ENCODE peak calls at places on chromosome 16, in six cellular contexts. S, Z, M, I, H and R are unnamed samples.

GRCh38 chr16:1530883-1531637 is 2.4 kb upstream of the TMEM204 start:
- DNase-seq in Z (no peak), H (no peak), I (no peak), S (peak), M (no peak), R (no peak)

GRCh38 chr16:14186007-14186953 is 115.2 kb downstream of the MRTFB start:
- DNase-seq in Z (no peak), S (no peak), H (no peak), M (no peak), I (peak), R (no peak)

GRCh38 chr16:75761111-75761510 is 34.8 kb upstream of the CPHXL start:
- DNase-seq in Z (no peak), I (peak), S (no peak), H (no peak), M (no peak), R (peak)

GRCh38 chr16:3671424-3671823 is 16.9 kb downstream of the DNASE1 start:
- DNase-seq in Z (no peak), M (no peak), H (no peak), I (no peak), S (no peak), R (no peak)

GRCh38 chr16:1326380-1326779 is 7.1 kb upstream of the BAIAP3 start:
- DNase-seq in Z (no peak), M (no peak), H (no peak), S (no peak), I (peak), R (no peak)

GRCh38 chr16:89890200-89890599 is 16.8 kb downstream of the TCF25 start:
- DNase-seq in I (no peak), H (no peak), Z (no peak), S (no peak), M (no peak), R (no peak)

GRCh38 chr16:16067127-16067526 is 117.7 kb downstream of the ABCC1 start:
- DNase-seq in I (no peak), Z (no peak), S (no peak), M (no peak), H (peak), R (no peak)

GRCh38 chr16:279531-279930 is 860 bp upstream of the ARHGDIG start:
- DNase-seq in Z (no peak), M (no peak), H (no peak), S (no peak), I (no peak), R (no peak)

GRCh38 chr16:29816694-29817441 is 916 bp downstream of the PAGR1 start:
- DNase-seq in M (peak), S (peak), H (peak), Z (peak), I (peak), R (peak)

GRCh38 chr16:1643521-1643920 is 31.4 kb downstream of the CRAMP1 start:
- DNase-seq in Z (no peak), S (no peak), H (no peak), M (no peak), I (no peak), R (no peak)

GRCh38 chr16:87842209-87842869 is 27.0 kb downstream of the SLC7A5 start:
- DNase-seq in S (no peak), H (no peak), M (no peak), I (no peak), Z (no peak), R (no peak)

GRCh38 chr16:87840462-87840978 is 28.8 kb downstream of the SLC7A5 start:
- DNase-seq in H (no peak), I (no peak), S (no peak), Z (no peak), M (no peak), R (no peak)

GRCh38 chr16:87839542-87840461 is 29.5 kb downstream of the SLC7A5 start:
- DNase-seq in M (no peak), I (no peak), S (no peak), Z (no peak), H (no peak), R (no peak)

GRCh38 chr16:87843678-87844373 is 25.5 kb downstream of the SLC7A5 start:
- DNase-seq in M (no peak), I (no peak), Z (no peak), S (no peak), H (no peak), R (no peak)

GRCh38 chr16:87841608-87842208 is 27.6 kb downstream of the SLC7A5 start:
- DNase-seq in I (no peak), H (no peak), S (no peak), Z (no peak), M (no peak), R (no peak)
- TF ChIP-seq CTCF in I (no peak), H (no peak), S (no peak), Z (no peak), M (no peak), R (no peak)

DNA sequence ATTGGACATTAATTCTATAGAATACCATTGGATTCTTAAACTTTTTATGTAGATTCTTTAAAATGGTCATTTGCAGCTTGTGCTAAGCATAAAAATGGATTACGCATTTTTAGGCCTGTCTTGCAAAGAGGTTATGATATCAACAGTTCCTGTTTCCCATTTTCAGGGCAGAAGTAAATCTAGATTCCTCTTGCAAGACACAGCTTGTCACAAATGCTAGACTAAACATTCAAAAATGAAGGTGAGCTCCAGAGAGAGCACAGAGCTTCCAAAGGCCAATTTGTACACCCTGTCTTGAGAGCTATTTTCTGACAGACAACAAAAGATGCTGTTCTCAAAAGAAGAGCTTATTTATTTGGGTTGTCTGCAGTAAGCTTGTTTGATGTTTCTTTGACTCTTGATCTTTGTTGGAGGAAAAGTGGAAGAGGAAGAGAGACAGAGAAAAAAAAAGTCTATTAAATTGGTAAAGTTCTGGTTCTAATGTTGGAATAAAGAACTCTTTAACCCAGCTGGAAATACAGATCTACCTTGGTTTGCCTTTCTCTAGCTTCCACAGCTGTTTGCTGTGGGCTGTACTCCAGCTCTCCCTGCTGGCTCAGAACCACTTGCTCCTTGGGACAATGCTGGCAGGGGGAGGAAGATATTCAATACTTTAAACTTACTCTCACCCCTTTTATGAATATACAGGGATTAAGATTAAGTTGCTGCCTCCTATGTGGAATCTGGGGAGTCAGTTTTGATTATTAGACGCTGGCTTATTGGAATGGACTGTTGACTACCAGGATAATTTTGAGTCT is 651.8 kb downstream of the CDH11 start:
- DNase-seq in H (peak), M (no peak), S (no peak), I (no peak), Z (no peak), R (no peak)
- TF ChIP-seq CTCF in H (no peak), M (no peak), S (no peak), I (no peak), Z (no peak), R (no peak)

GRCh38 chr16:84144301-84144858 is 597 bp downstream of the HSDL1 start:
- DNase-seq in I (peak), Z (no peak), H (peak), S (no peak), M (peak), R (peak)
- TF ChIP-seq CTCF in I (no peak), Z (no peak), H (no peak), S (no peak), M (no peak), R (no peak)

GRCh38 chr16:88005148-88005547 is 53.9 kb downstream of the BANP start:
- DNase-seq in I (no peak), H (no peak), Z (no peak), M (no peak), S (no peak), R (peak)
- TF ChIP-seq CTCF in I (no peak), H (no peak), Z (no peak), M (no peak), S (peak), R (peak)

GRCh38 chr16:85119333-85120005 is 7.2 kb upstream of the CIBAR2 start:
- DNase-seq in H (no peak), S (no peak), M (no peak), Z (no peak), I (no peak), R (no peak)
- TF ChIP-seq CTCF in H (no peak), S (no peak), M (no peak), Z (no peak), I (no peak), R (no peak)

GRCh38 chr16:88764913-88765349 is 20.1 kb downstream of the PIEZO1 start:
- DNase-seq in Z (no peak), S (no peak), I (no peak), H (peak), M (peak), R (no peak)

GRCh38 chr16:88762941-88763340 is 22.1 kb downstream of the PIEZO1 start:
- DNase-seq in S (no peak), H (no peak), Z (no peak), I (no peak), M (no peak), R (no peak)

GRCh38 chr16:88762258-88762870 is 22.7 kb downstream of the PIEZO1 start:
- DNase-seq in Z (no peak), I (no peak), M (no peak), S (no peak), H (no peak), R (no peak)

GRCh38 chr16:88764080-88764479 is 20.9 kb downstream of the PIEZO1 start:
- DNase-seq in H (no peak), M (no peak), S (no peak), Z (no peak), I (no peak), R (no peak)

GRCh38 chr16:88763502-88764053 is 21.4 kb downstream of the PIEZO1 start:
- DNase-seq in M (peak), Z (no peak), I (no peak), S (no peak), H (peak), R (no peak)
- TF ChIP-seq CTCF in M (peak), Z (no peak), I (no peak), S (no peak), H (peak), R (no peak)

GRCh38 chr16:73050115-73051099 is 2.5 kb upstream of the ZFHX3 start:
- DNase-seq in I (no peak), Z (no peak), S (no peak), H (peak), M (no peak), R (no peak)
- TF ChIP-seq CTCF in I (no peak), Z (no peak), S (no peak), H (no peak), M (no peak), R (no peak)

GRCh38 chr16:67641779-67642708 is 2.9 kb upstream of the CARMIL2 start:
- DNase-seq in I (no peak), M (peak), S (no peak), H (peak), Z (no peak), R (no peak)
- TF ChIP-seq CTCF in I (no peak), M (no peak), S (no peak), H (no peak), Z (no peak), R (no peak)

GRCh38 chr16:50369133-50369804 is 481 bp upstream of the BRD7 start:
- DNase-seq in H (no peak), I (no peak), Z (no peak), M (no peak), S (no peak), R (no peak)
- TF ChIP-seq CTCF in H (peak), I (no peak), Z (no peak), M (no peak), S (no peak), R (no peak)

GRCh38 chr16:12356622-12357365 is 380.3 kb downstream of the SNX29 start:
- DNase-seq in H (no peak), I (no peak), Z (no peak), S (no peak), M (no peak), R (no peak)
- TF ChIP-seq CTCF in H (no peak), I (no peak), Z (no peak), S (no peak), M (no peak), R (no peak)